ENCODE peak calls at places on chromosomes 13 and 19, in four cellular contexts. D, Z, C and K are unnamed samples.

GRCh38 chr19:18658366-18658855 is 21.6 kb downstream of the KLHL26 start:
- DNase-seq in D (no peak), Z (no peak), C (no peak), K (no peak)

GRCh38 chr13:97629601-97630272 is 195.8 kb downstream of the RAP2A start:
- DNase-seq in D (no peak), Z (no peak), C (peak; percentile 20), K (no peak)

GRCh38 chr13:103246581-103247200 is 180.5 kb upstream of the SLC10A2 start:
- DNase-seq in D (no peak), Z (no peak), C (no peak), K (no peak)

GRCh38 chr13:55160911-55161310 is 1979.8 kb upstream of the PRR20A start:
- DNase-seq in D (no peak), Z (no peak), C (peak; percentile 11), K (no peak)

GRCh38 chr19:24073807-24074206 is 13.2 kb upstream of the ZNF254 start:
- DNase-seq in D (no peak), Z (no peak), C (no peak), K (no peak)

GRCh38 chr13:100549316-100549715 is 39.3 kb downstream of the GGACT start:
- DNase-seq in D (no peak), Z (no peak), C (no peak), K (no peak)

GRCh38 chr19:45638930-45639729 is at the start of gene EML2:
- DNase-seq in D (no peak), Z (no peak), C (no peak), K (peak; percentile 38)

GRCh38 chr19:31074751-31075150 is 274.5 kb downstream of the TSHZ3 start:
- DNase-seq in D (no peak), Z (no peak), C (no peak), K (no peak)

GRCh38 chr13:94764576-94765321 is 52.4 kb upstream of the SOX21 start:
- DNase-seq in D (no peak), Z (peak; percentile 60), C (no peak), K (no peak)

GRCh38 chr13:24274452-24274971 is 34.9 kb upstream of the C1QTNF9 start:
- DNase-seq in D (peak; percentile 41), Z (no peak), C (no peak), K (peak; percentile 52)

GRCh38 chr13:97426695-97427094 is 7.3 kb upstream of the RAP2A start:
- DNase-seq in D (no peak), Z (no peak), C (no peak), K (no peak)

GRCh38 chr13:84655677-84656076 is 773.4 kb upstream of the SLITRK1 start:
- DNase-seq in D (no peak), Z (no peak), C (no peak), K (no peak)

GRCh38 chr13:27374650-27375049 is 49.8 kb upstream of the GTF3A start:
- DNase-seq in D (peak; percentile 62), Z (peak; percentile 75), C (peak; percentile 78), K (peak; percentile 48)

GRCh38 chr13:110661256-110661655 is 44.7 kb downstream of the CARS2 start:
- DNase-seq in D (no peak), Z (no peak), C (no peak), K (no peak)

GRCh38 chr13:34964558-34964957 is 22.5 kb downstream of the NBEA start:
- DNase-seq in D (no peak), Z (no peak), C (no peak), K (no peak)

GRCh38 chr19:46970815-46971214 is 48.8 kb upstream of the NPAS1 start:
- DNase-seq in D (peak; percentile 79), Z (peak; percentile 38), C (no peak), K (no peak)